ENCODE peak calls at places on chromosomes 7 and 10, in seven cellular contexts. V is IMR-90, I is mesenchymal stem cell, U is neuronal stem cell, X is H9, H is trophoblast cell, W is H1. T is an unnamed sample.
A peak's percentile ranks its signal among the peaks of the same experiment; 100 is the strongest.

GRCh38 chr7:104816537-104816936 is 197.5 kb upstream of the KMT2E start:
- DNase-seq in V (no peak), I (no peak), U (no peak), X (no peak), H (no peak), W (no peak), T (peak; percentile 8)

GRCh38 chr10:103493911-103494877 is 689 bp downstream of the NEURL1 start:
- DNase-seq in V (no peak), I (no peak), U (no peak), X (no peak), H (no peak), W (no peak), T (no peak)

GRCh38 chr7:37409456-37409855 is 39.2 kb downstream of the ELMO1 start:
- DNase-seq in V (no peak), I (no peak), U (no peak), X (no peak), H (no peak), W (no peak), T (no peak)

GRCh38 chr7:108189733-108190388 is 59.7 kb upstream of the LAMB4 start:
- DNase-seq in V (no peak), I (no peak), U (no peak), X (no peak), H (no peak), W (no peak), T (no peak)

GRCh38 chr7:145169908-145170307 is 334.1 kb upstream of the TPK1 start:
- DNase-seq in V (no peak), I (no peak), U (no peak), X (no peak), H (no peak), W (no peak), T (peak; percentile 28)

GRCh38 chr7:741191-741671 is 14.2 kb upstream of the PRKAR1B start:
- DNase-seq in V (no peak), I (no peak), U (no peak), X (no peak), H (no peak), W (no peak), T (no peak)

GRCh38 chr7:116399808-116400207 is 99.7 kb upstream of the CAV2 start:
- DNase-seq in V (peak; percentile 64), I (peak; percentile 58), U (no peak), X (no peak), H (peak; percentile 37), W (no peak), T (peak; percentile 69)

GRCh38 chr7:90210925-90211324 is 615 bp upstream of the STEAP2 start:
- DNase-seq in V (no peak), I (no peak), U (no peak), X (no peak), H (no peak), W (no peak), T (no peak)

GRCh38 chr10:97355571-97355975 is 21.0 kb upstream of the FRAT2 start:
- DNase-seq in V (no peak), I (no peak), U (no peak), X (no peak), H (no peak), W (no peak), T (peak; percentile 42)

GRCh38 chr7:95478139-95479037 is 7.4 kb upstream of the ASB4 start:
- DNase-seq in V (peak; percentile 30), I (no peak), U (no peak), X (peak; percentile 41), H (no peak), W (no peak), T (peak; percentile 56)

GRCh38 chr10:30747633-30748032 is 118.1 kb upstream of the LYZL2 start:
- DNase-seq in V (peak; percentile 78), I (peak; percentile 89), U (no peak), X (no peak), H (no peak), W (no peak), T (peak; percentile 40)

GRCh38 chr7:5284304-5285281 is 1.9 kb downstream of the SLC29A4 start:
- DNase-seq in V (no peak), I (peak; percentile 29), U (no peak), X (peak; percentile 87), H (no peak), W (peak; percentile 49), T (peak; percentile 86)

GRCh38 chr10:34696423-34696822 is 118.7 kb downstream of the PARD3 start:
- DNase-seq in V (peak; percentile 84), I (peak; percentile 42), U (no peak), X (no peak), H (no peak), W (no peak), T (no peak)

GRCh38 chr10:102627141-102627445 is 17.2 kb upstream of the TRIM8 start:
- DNase-seq in V (no peak), I (no peak), U (no peak), X (no peak), H (no peak), W (no peak), T (no peak)

GRCh38 chr7:12137283-12137682 is 73.8 kb upstream of the TMEM106B start:
- DNase-seq in V (no peak), I (peak; percentile 48), U (no peak), X (no peak), H (no peak), W (no peak), T (no peak)

GRCh38 chr10:97685395-97685958 is 1.6 kb downstream of the AVPI1 start:
- DNase-seq in V (peak; percentile 58), I (peak; percentile 52), U (no peak), X (peak; percentile 68), H (peak; percentile 40), W (no peak), T (peak; percentile 88)

GRCh38 chr10:104612577-104613205 is 28.4 kb upstream of the SORCS3 start:
- DNase-seq in V (no peak), I (no peak), U (no peak), X (no peak), H (no peak), W (no peak), T (peak; percentile 48)

GRCh38 chr10:125035136-125035535 is 93.2 kb downstream of the ZRANB1 start:
- DNase-seq in V (peak; percentile 98), I (peak; percentile 96), U (no peak), X (no peak), H (no peak), W (no peak), T (peak; percentile 72)

GRCh38 chr10:43401627-43402026 is 7.4 kb downstream of the HNRNPF start:
- DNase-seq in V (no peak), I (no peak), U (no peak), X (peak; percentile 80), H (no peak), W (no peak), T (peak; percentile 90)

GRCh38 chr10:43398939-43399871 is 9.8 kb downstream of the HNRNPF start:
- DNase-seq in V (peak; percentile 72), I (peak; percentile 74), U (no peak), X (no peak), H (peak; percentile 55), W (no peak), T (peak; percentile 57)

GRCh38 chr10:43402176-43402575 is 6.8 kb downstream of the HNRNPF start:
- DNase-seq in V (no peak), I (no peak), U (no peak), X (no peak), H (no peak), W (no peak), T (no peak)

GRCh38 chr10:43396928-43397624 is 11.9 kb downstream of the HNRNPF start:
- DNase-seq in V (peak; percentile 72), I (peak; percentile 92), U (peak; percentile 79), X (peak; percentile 93), H (peak; percentile 70), W (no peak), T (peak; percentile 97)

GRCh38 chr10:43399911-43400310 is 9.1 kb downstream of the HNRNPF start:
- DNase-seq in V (no peak), I (no peak), U (no peak), X (no peak), H (no peak), W (no peak), T (no peak)
- H3K4me1 ChIP-seq in V (peaks cover 15% of the 10 kb centered on the region), I (peaks cover 23% of the 10 kb centered on the region), U (peaks cover 15% of the 10 kb centered on the region), X (peaks cover 4% of the 10 kb centered on the region), H (peaks cover 29% of the 10 kb centered on the region), W (peaks cover 5% of the 10 kb centered on the region), T (peaks cover 8% of the 10 kb centered on the region)

DNA sequence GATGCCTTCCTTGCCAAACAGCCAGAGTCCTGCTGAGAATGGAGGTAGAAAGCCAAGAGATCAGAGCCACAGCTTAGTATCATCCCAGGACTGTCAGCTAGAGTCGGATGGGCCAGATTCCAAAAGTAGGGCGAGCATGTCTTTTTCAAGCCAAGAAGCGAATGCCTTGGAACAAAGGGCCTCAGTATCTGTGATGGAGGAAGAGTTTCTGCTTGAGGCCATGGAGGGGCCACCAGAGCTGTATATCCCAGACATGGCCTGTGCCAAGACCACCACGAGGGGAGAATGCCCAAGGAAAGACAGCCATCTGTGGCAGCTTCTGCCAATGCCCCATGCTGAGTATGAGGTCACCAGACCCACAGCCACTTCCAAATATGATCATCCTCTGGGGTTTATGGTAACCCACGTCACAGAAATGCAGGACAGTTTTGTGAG is 44.3 kb upstream of the PPP1R17 start:
- DNase-seq in V (no peak), I (no peak), U (no peak), X (no peak), H (no peak), W (no peak), T (no peak)
- H4K8ac ChIP-seq in V (no peak overlapping the region), I (no peak overlapping the region), U (no peak overlapping the region), X (no peak overlapping the region), H (no peak overlapping the region), W (no peak overlapping the region), T (no peak overlapping the region)

GRCh38 chr7:35454575-35455385 is 200.9 kb upstream of the TBX20 start:
- DNase-seq in V (no peak), I (no peak), U (no peak), X (peak; percentile 28), H (no peak), W (no peak), T (no peak)

GRCh38 chr7:35446091-35446490 is 192.2 kb upstream of the TBX20 start:
- DNase-seq in V (no peak), I (no peak), U (peak; percentile 36), X (no peak), H (no peak), W (no peak), T (peak; percentile 69)

GRCh38 chr7:35450456-35450855 is 196.6 kb upstream of the TBX20 start:
- DNase-seq in V (no peak), I (no peak), U (no peak), X (no peak), H (no peak), W (no peak), T (peak; percentile 74)
- H2BK120ac ChIP-seq in V (no peak overlapping the region), I (no peak overlapping the region), U (no peak overlapping the region), X (no peak overlapping the region), H (no peak overlapping the region), W (no peak overlapping the region), T (no peak overlapping the region)

GRCh38 chr7:47652591-47652990 is 70.7 kb upstream of the TNS3 start:
- DNase-seq in V (peak; percentile 61), I (peak; percentile 66), U (no peak), X (no peak), H (no peak), W (no peak), T (no peak)

GRCh38 chr7:47651355-47652317 is 69.7 kb upstream of the TNS3 start:
- DNase-seq in V (peak; percentile 99), I (peak; percentile 99), U (no peak), X (no peak), H (no peak), W (no peak), T (no peak)

GRCh38 chr7:47653550-47654351 is 71.8 kb upstream of the TNS3 start:
- DNase-seq in V (peak; percentile 81), I (no peak), U (no peak), X (no peak), H (no peak), W (no peak), T (peak; percentile 63)

GRCh38 chr7:47657126-47657525 is 75.2 kb upstream of the TNS3 start:
- DNase-seq in V (no peak), I (no peak), U (no peak), X (no peak), H (no peak), W (no peak), T (no peak)

GRCh38 chr7:47654672-47655340 is 72.9 kb upstream of the TNS3 start:
- DNase-seq in V (peak; percentile 73), I (no peak), U (no peak), X (no peak), H (no peak), W (no peak), T (no peak)
- H3K4me1 ChIP-seq in V (peaks cover 28% of the 10 kb centered on the region), I (peaks cover 16% of the 10 kb centered on the region), U (peaks cover 5% of the 10 kb centered on the region), X (no peaks in the 10 kb centered on the region), H (peaks cover 5% of the 10 kb centered on the region), W (no peaks in the 10 kb centered on the region), T (no peaks in the 10 kb centered on the region)